ENCODE peak calls at places on chromosomes 12 and 14, in six cellular contexts. I, U, V, Z, D and T are unnamed samples.

GRCh38 chr12:58765653-58766554 is 154.4 kb downstream of the LRIG3 start:
- DNase-seq in U (peak), D (no peak), V (no peak), Z (peak), I (peak), T (no peak)

GRCh38 chr14:61281186-61281676 is at the start of gene TMEM30B:
- DNase-seq in U (no peak), Z (no peak), I (no peak), V (no peak), D (no peak), T (no peak)

GRCh38 chr14:80202888-80203562 is 8.3 kb downstream of the DIO2 start:
- DNase-seq in Z (peak), D (peak), U (no peak), V (no peak), I (peak), T (peak)

GRCh38 chr14:35366521-35366976 is 38.0 kb downstream of the NFKBIA start:
- DNase-seq in D (no peak), I (no peak), Z (no peak), V (no peak), U (no peak), T (no peak)

GRCh38 chr12:55681142-55682077 is 26.3 kb downstream of the ITGA7 start:
- DNase-seq in D (peak), Z (peak), U (peak), V (no peak), I (peak), T (peak)

GRCh38 chr14:21987937-21988336 is 314.3 kb upstream of the OR4E1 start:
- DNase-seq in D (peak), I (peak), V (no peak), U (peak), Z (peak), T (peak)

GRCh38 chr14:65258391-65258790 is 154.1 kb upstream of the FUT8 start:
- DNase-seq in I (peak), D (no peak), U (peak), V (no peak), Z (peak), T (no peak)

GRCh38 chr12:84375472-84375871 is 537.1 kb downstream of the SLC6A15 start:
- DNase-seq in I (no peak), V (no peak), Z (no peak), D (no peak), U (peak), T (no peak)

GRCh38 chr12:42326466-42327226 is 679 bp downstream of the PPHLN1 start:
- DNase-seq in Z (peak), V (no peak), U (peak), D (peak), I (peak), T (peak)

GRCh38 chr14:94685166-94685581 is 73.0 kb downstream of the SERPINA3 start:
- DNase-seq in Z (peak), V (no peak), D (no peak), I (peak), U (no peak), T (no peak)

GRCh38 chr12:76628745-76629144 is 69.2 kb upstream of the OSBPL8 start:
- DNase-seq in Z (no peak), I (no peak), D (peak), V (no peak), U (no peak), T (no peak)

GRCh38 chr12:65962921-65963883 is 138.9 kb downstream of the HMGA2 start:
- DNase-seq in I (peak), D (peak), Z (no peak), U (no peak), V (no peak), T (peak)

GRCh38 chr12:23760495-23760894 is 189.0 kb downstream of the SOX5 start:
- DNase-seq in U (no peak), D (no peak), V (no peak), Z (no peak), I (no peak), T (no peak)

GRCh38 chr12:81176796-81177195 is 98.9 kb downstream of the ACSS3 start:
- DNase-seq in U (no peak), V (no peak), Z (no peak), I (no peak), D (no peak), T (no peak)

GRCh38 chr14:63544641-63545234 is 1.6 kb upstream of the PPP2R5E start:
- DNase-seq in U (peak), D (peak), V (no peak), Z (no peak), I (peak), T (no peak)

GRCh38 chr14:77026930-77027537 is 1.5 kb downstream of the IRF2BPL start:
- DNase-seq in V (no peak), I (peak), Z (no peak), D (peak), U (peak), T (peak)

GRCh38 chr12:14988035-14988434 is 15.2 kb downstream of the PDE6H start:
- DNase-seq in U (no peak), I (no peak), D (no peak), V (no peak), Z (no peak), T (no peak)

GRCh38 chr12:20492251-20492728 is 124.0 kb downstream of the PDE3A start:
- DNase-seq in I (peak), Z (no peak), V (peak), D (no peak), U (peak), T (no peak)

GRCh38 chr12:46386877-46387629 is 14.5 kb upstream of the SLC38A2 start:
- DNase-seq in D (peak), I (peak), U (peak), Z (no peak), V (no peak), T (no peak)

GRCh38 chr12:12685305-12685704 is 10.7 kb downstream of the GPR19 start:
- DNase-seq in Z (no peak), I (no peak), D (no peak), U (no peak), V (no peak), T (no peak)

GRCh38 chr14:54653764-54654469 is 87.0 kb downstream of the SAMD4A start:
- DNase-seq in V (no peak), I (peak), D (no peak), U (peak), Z (peak), T (no peak)

GRCh38 chr12:101127521-101128219 is 82.4 kb downstream of the SLC5A8 start:
- DNase-seq in V (no peak), U (peak), Z (no peak), D (no peak), I (no peak), T (no peak)

GRCh38 chr12:109539508-109539907 is 33.8 kb downstream of the MMAB start:
- DNase-seq in V (no peak), U (peak), Z (no peak), I (no peak), D (no peak), T (no peak)

GRCh38 chr14:53993920-53994607 is 37.4 kb upstream of the BMP4 start:
- DNase-seq in I (no peak), V (no peak), Z (no peak), U (no peak), D (no peak), T (no peak)

GRCh38 chr12:48819986-48820385 is 1.7 kb downstream of the CACNB3 start:
- DNase-seq in D (no peak), V (no peak), U (no peak), I (no peak), Z (no peak), T (no peak)

GRCh38 chr12:124207049-124207448 is 87.8 kb upstream of the RFLNA start:
- DNase-seq in I (no peak), D (no peak), U (no peak), Z (no peak), V (no peak), T (no peak)

GRCh38 chr12:6943719-6944380 is at the start of the genes C12orf57 and RNU7-1:
- DNase-seq in Z (peak), V (peak), D (peak), U (peak), I (peak), T (peak)

GRCh38 chr14:63993992-63994391 is 141.2 kb downstream of the SYNE2 start:
- DNase-seq in U (no peak), D (no peak), I (peak), V (no peak), Z (no peak), T (no peak)

GRCh38 chr12:106084048-106084671 is 54.6 kb downstream of the NUAK1 start:
- DNase-seq in U (peak), V (no peak), Z (peak), D (no peak), I (peak), T (peak)

GRCh38 chr12:106907411-106907810 is 48.3 kb upstream of the TMEM263 start:
- DNase-seq in I (no peak), D (no peak), V (no peak), U (no peak), Z (no peak), T (no peak)

GRCh38 chr14:84003316-84003715 is 1526.6 kb upstream of the FLRT2 start:
- DNase-seq in I (no peak), U (no peak), Z (no peak), D (no peak), V (no peak), T (no peak)

GRCh38 chr12:94644141-94644575 is 6.2 kb downstream of the TMCC3 start:
- DNase-seq in D (no peak), Z (no peak), I (no peak), V (peak), U (peak), T (no peak)

GRCh38 chr12:29960113-29960512 is 176.4 kb upstream of the TMTC1 start:
- DNase-seq in Z (no peak), I (no peak), D (no peak), U (no peak), V (no peak), T (no peak)

GRCh38 chr12:59149995-59150642 is 229.8 kb upstream of the LRIG3 start:
- DNase-seq in V (peak), D (peak), U (peak), Z (peak), I (peak), T (peak)

GRCh38 chr12:116122639-116123038 is 154.9 kb downstream of the MED13L start:
- DNase-seq in I (no peak), V (no peak), U (no peak), Z (no peak), D (no peak), T (no peak)

GRCh38 chr12:117098071-117098360 is 1.2 kb downstream of the TESC start:
- DNase-seq in D (no peak), I (no peak), V (no peak), U (no peak), Z (no peak), T (no peak)

GRCh38 chr14:106211489-106211888 is 685.1 kb downstream of the TMEM121 start:
- DNase-seq in I (no peak), Z (no peak), V (no peak), U (no peak), D (no peak), T (no peak)

GRCh38 chr14:89386214-89386886 is 30.7 kb downstream of the FOXN3 start:
- DNase-seq in U (peak), I (no peak), D (no peak), V (peak), Z (no peak), T (no peak)

GRCh38 chr12:122140467-122141257 is 33.4 kb downstream of the IL31 start:
- DNase-seq in Z (no peak), U (no peak), I (no peak), V (no peak), D (no peak), T (no peak)

DNA sequence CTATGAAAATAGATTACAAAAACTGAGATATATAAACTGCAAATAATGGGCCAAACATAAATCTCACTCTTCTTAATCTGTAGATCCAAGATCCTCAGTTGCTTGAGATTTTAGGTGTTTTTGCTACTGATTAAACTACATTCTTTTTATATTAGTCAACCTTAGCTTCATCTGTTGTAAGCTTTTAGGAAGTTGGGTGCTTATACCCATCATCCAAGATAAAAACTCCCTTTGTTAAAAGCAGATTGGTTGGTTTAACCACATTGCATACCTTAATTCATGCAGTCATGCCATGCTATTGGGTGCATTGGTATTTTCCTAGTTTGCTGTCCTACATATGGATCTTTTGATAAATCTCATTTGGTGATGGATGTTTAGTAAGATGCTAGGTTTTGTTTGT is 46.2 kb upstream of the DIP2B start:
- DNase-seq in V (no peak), U (peak), D (no peak), I (no peak), Z (no peak), T (no peak)
- TF ChIP-seq BHLHE40 in V (no peak), U (no peak), D (no peak), I (no peak), Z (no peak), T (no peak)

GRCh38 chr12:52054231-52054837 is 3.1 kb downstream of the NR4A1 start:
- DNase-seq in I (peak), D (no peak), U (no peak), Z (no peak), V (no peak), T (no peak)

GRCh38 chr12:52054838-52055741 is 3.8 kb downstream of the NR4A1 start:
- DNase-seq in U (peak), D (no peak), I (peak), Z (no peak), V (no peak), T (no peak)

GRCh38 chr12:52052471-52053186 is 1.4 kb downstream of the NR4A1 start:
- DNase-seq in D (peak), I (peak), Z (no peak), V (no peak), U (peak), T (no peak)

GRCh38 chr12:52055781-52056711 is 4.8 kb downstream of the NR4A1 start:
- DNase-seq in V (no peak), D (no peak), I (peak), U (peak), Z (no peak), T (no peak)

DNA sequence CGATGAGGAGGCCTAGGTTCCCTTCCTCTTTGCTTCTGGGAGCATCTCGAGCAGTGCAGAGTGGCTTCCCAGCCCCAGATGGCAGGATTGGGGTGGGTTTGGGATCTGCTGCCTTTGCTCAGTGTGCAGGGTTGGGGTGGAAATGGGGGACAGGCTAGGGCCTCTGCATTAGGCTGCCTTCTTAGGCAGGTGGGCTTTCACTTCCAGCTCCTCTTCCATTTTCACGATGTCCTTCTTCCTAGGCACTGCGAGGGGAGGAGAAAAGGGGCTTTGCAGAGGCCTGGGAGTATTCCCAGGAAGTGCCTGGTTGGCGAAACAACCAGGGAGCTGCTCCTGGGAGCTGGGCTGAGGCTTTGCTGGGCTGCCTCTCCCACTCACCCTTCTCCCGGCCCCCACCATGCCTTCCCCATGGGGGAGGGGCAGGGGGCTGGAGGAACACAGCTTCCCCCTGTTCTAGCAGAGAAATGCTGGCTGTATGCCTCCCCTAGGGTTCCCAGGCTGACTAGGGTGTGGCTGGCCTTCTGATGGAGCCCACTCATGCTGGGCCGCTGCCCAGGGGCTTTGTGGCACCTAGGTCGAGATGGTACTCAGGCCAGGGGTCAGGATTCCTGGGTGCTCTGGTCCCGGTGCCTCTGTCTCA is 2.4 kb downstream of the NR4A1 start:
- DNase-seq in V (no peak), Z (no peak), D (no peak), U (peak), I (peak), T (no peak)
- TF ChIP-seq BHLHE40 in V (no peak), Z (no peak), D (no peak), U (no peak), I (no peak), T (no peak)

GRCh38 chr12:74646831-74647230 is 109.2 kb downstream of the ATXN7L3B start:
- DNase-seq in D (no peak), Z (no peak), I (peak), U (no peak), V (no peak), T (peak)
- TF ChIP-seq BHLHE40 in D (no peak), Z (no peak), I (no peak), U (no peak), V (no peak), T (no peak)

GRCh38 chr12:78330131-78330530 is 499.4 kb downstream of the NAV3 start:
- DNase-seq in U (no peak), V (no peak), D (no peak), I (no peak), Z (no peak), T (no peak)
- TF ChIP-seq BHLHE40 in U (no peak), V (no peak), D (no peak), I (no peak), Z (no peak), T (no peak)

DNA sequence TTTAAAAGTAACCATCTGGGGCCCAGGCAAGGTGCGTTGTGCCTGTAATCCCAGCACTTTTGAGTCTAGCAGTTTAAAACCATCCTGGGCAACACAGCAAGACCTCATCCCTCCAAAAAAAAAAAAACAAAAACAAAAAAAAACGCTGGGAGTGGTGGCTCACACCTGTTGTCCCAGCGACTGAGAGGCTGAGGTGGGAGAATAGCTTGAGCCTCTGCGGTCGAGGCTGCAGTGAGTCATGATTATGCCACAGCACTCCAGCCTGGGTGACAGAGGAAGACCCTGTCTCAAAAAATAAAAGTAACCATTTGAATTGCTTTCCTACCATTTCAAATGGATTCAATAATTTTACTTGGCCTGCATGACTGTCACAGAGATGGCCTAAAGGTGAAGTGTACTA is 186.5 kb upstream of the ATP2B1 start:
- DNase-seq in D (no peak), U (no peak), V (no peak), I (no peak), Z (no peak), T (no peak)
- TF ChIP-seq BHLHE40 in D (no peak), U (no peak), V (no peak), I (no peak), Z (no peak), T (no peak)

GRCh38 chr14:72256055-72256454 is 323.8 kb downstream of the RGS6 start:
- DNase-seq in I (no peak), U (no peak), Z (no peak), D (no peak), V (no peak), T (no peak)
- TF ChIP-seq BHLHE40 in I (no peak), U (no peak), Z (no peak), D (no peak), V (no peak), T (no peak)